ENCODE peak calls at places on chromosomes 1 and 21, in five cellular contexts. M is H9; A is CD8-positive, alpha-beta T cell; P is left ventricle myocardium inferior; I is lower lobe of right lung. G is an unnamed sample. For H3K27me3 and H3K4me1, the result is how much of the 10 kb centered on the place peaks cover.

GRCh38 chr21:38712076-38712475 is 93.7 kb upstream of the ETS2 start:
- DNase-seq in M (peak), A (no peak), P (no peak), I (no peak), G (no peak)

GRCh38 chr1:78095618-78096416 is 50.1 kb downstream of the GIPC2 start:
- DNase-seq in M (no peak), A (no peak), P (no peak), I (no peak), G (no peak)

GRCh38 chr1:80218112-80218511 is 1211.6 kb upstream of the ADGRL4 start:
- DNase-seq in M (no peak), A (no peak), P (no peak), I (no peak), G (no peak)

GRCh38 chr1:208170252-208170651 is 73.9 kb downstream of the PLXNA2 start:
- DNase-seq in M (no peak), A (no peak), P (no peak), I (no peak), G (peak)

GRCh38 chr1:201309420-201309819 is 26.1 kb downstream of the PKP1 start:
- DNase-seq in M (peak), A (no peak), P (peak), I (peak), G (peak)

GRCh38 chr1:111989531-111990025 is at the start of gene KCND3:
- DNase-seq in M (no peak), A (no peak), P (peak), I (peak), G (peak)

GRCh38 chr1:203425668-203425999 is 50.0 kb upstream of the PRELP start:
- DNase-seq in M (no peak), A (no peak), P (no peak), I (no peak), G (no peak)

GRCh38 chr21:33042812-33043211 is 17.1 kb downstream of the OLIG2 start:
- DNase-seq in M (no peak), A (no peak), P (no peak), I (no peak), G (no peak)

GRCh38 chr1:152623203-152623844 is 421 bp upstream of the LCE3A start:
- DNase-seq in M (no peak), A (no peak), P (no peak), I (no peak), G (no peak)

GRCh38 chr1:182588460-182589396 is at the start of gene RNASEL:
- DNase-seq in M (peak), A (peak), P (peak), I (peak), G (peak)

GRCh38 chr1:205593532-205593931 is 38.3 kb downstream of the ELK4 start:
- DNase-seq in M (no peak), A (no peak), P (no peak), I (no peak), G (no peak)

GRCh38 chr1:182303778-182304177 is 87.8 kb downstream of the GLUL start:
- DNase-seq in M (no peak), A (no peak), P (no peak), I (no peak), G (no peak)

GRCh38 chr1:12112711-12113161 is 49.6 kb downstream of the TNFRSF8 start:
- DNase-seq in M (no peak), A (no peak), P (no peak), I (no peak), G (peak)

GRCh38 chr1:37265786-37266667 is 208.4 kb upstream of the ZC3H12A start:
- DNase-seq in M (no peak), A (no peak), P (no peak), I (no peak), G (no peak)

GRCh38 chr1:244861683-244862082 is 2.7 kb downstream of the HNRNPU start:
- DNase-seq in M (no peak), A (no peak), P (no peak), I (no peak), G (no peak)

GRCh38 chr1:244361764-244362473 is 89.8 kb downstream of the ADSS2 start:
- DNase-seq in M (peak), A (no peak), P (no peak), I (no peak), G (no peak)

GRCh38 chr21:46069719-46070279 is 28.1 kb upstream of the COL6A2 start:
- DNase-seq in M (peak), A (peak), P (no peak), I (peak), G (peak)

GRCh38 chr1:112242470-112242869 is 153.5 kb upstream of the CTTNBP2NL start:
- DNase-seq in M (no peak), A (no peak), P (no peak), I (no peak), G (no peak)

GRCh38 chr1:175885247-175885646 is 141.9 kb upstream of the TNR start:
- DNase-seq in M (no peak), A (no peak), P (no peak), I (no peak), G (no peak)

GRCh38 chr1:161305872-161306519 is 3.8 kb downstream of the MPZ start:
- DNase-seq in M (peak), A (peak), P (peak), I (peak), G (peak)

GRCh38 chr1:208190784-208191183 is 53.4 kb downstream of the PLXNA2 start:
- DNase-seq in M (no peak), A (no peak), P (no peak), I (no peak), G (no peak)

GRCh38 chr1:30386145-30386926 is 337.0 kb downstream of the MATN1 start:
- DNase-seq in M (no peak), A (no peak), P (no peak), I (no peak), G (no peak)

GRCh38 chr1:192436441-192437078 is 119.8 kb downstream of the RGS21 start:
- DNase-seq in M (no peak), A (no peak), P (no peak), I (no peak), G (no peak)

GRCh38 chr1:221292652-221293051 is 413.4 kb downstream of the HLX start:
- DNase-seq in M (peak), A (no peak), P (no peak), I (no peak), G (no peak)

GRCh38 chr1:93081716-93082115 is 2.6 kb downstream of the MTF2 start:
- DNase-seq in M (no peak), A (no peak), P (no peak), I (no peak), G (no peak)

GRCh38 chr1:207342351-207342750 is 20.9 kb downstream of the CD55 start:
- DNase-seq in M (no peak), A (no peak), P (no peak), I (no peak), G (no peak)

GRCh38 chr1:206890690-206891089 is 6.6 kb upstream of the IL24 start:
- DNase-seq in M (no peak), A (no peak), P (no peak), I (no peak), G (no peak)

GRCh38 chr1:40058453-40059291 is 18.1 kb downstream of the CAP1 start:
- DNase-seq in M (no peak), A (peak), P (no peak), I (no peak), G (no peak)

GRCh38 chr1:215290018-215290417 is 207.5 kb downstream of the KCNK2 start:
- DNase-seq in M (no peak), A (no peak), P (no peak), I (no peak), G (no peak)

GRCh38 chr1:44842763-44843655 is at the start of gene PTCH2:
- DNase-seq in M (peak), A (peak), P (peak), I (peak), G (peak)

GRCh38 chr1:59494145-59494824 is 197.4 kb downstream of the FGGY start:
- DNase-seq in M (no peak), A (no peak), P (no peak), I (no peak), G (no peak)
- H3K27me3 ChIP-seq in M (under half), A (under half), P (under half), I (under half), G (under half)

GRCh38 chr1:113751114-113751513 is 8.2 kb downstream of the PHTF1 start:
- DNase-seq in M (no peak), A (no peak), P (no peak), I (no peak), G (no peak)

GRCh38 chr1:113744114-113744513 is 15.2 kb downstream of the PHTF1 start:
- DNase-seq in M (no peak), A (no peak), P (no peak), I (no peak), G (no peak)

GRCh38 chr1:113745425-113745824 is 13.9 kb downstream of the PHTF1 start:
- DNase-seq in M (no peak), A (no peak), P (no peak), I (no peak), G (no peak)

GRCh38 chr1:113749402-113749801 is 9.9 kb downstream of the PHTF1 start:
- DNase-seq in M (no peak), A (no peak), P (no peak), I (no peak), G (no peak)

DNA sequence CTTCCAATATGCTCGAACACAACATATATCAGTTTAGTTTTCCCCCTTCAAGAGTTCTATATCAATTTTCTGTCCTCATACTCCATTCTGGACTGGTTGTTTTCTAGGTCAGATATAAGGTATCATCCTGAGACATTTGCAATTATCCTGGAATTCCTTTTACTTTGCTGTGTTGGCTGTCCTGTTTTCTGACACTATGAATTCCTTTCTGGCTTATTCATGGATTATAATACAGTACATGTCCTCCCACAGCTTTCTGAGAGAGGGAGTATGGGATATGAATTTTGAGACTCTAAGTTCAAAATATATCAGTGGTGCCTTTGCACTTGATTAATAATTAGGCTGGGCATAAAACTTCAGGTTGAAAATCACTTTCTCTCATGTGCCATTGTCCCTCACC is 11.9 kb downstream of the PHTF1 start:
- DNase-seq in M (no peak), A (no peak), P (no peak), I (no peak), G (no peak)
- H3K4me1 ChIP-seq in M (under half), A (under half), P (under half), I (under half), G (under half)

GRCh38 chr1:75172556-75172955 is 38.4 kb downstream of the LHX8 start:
- DNase-seq in M (no peak), A (no peak), P (no peak), I (no peak), G (no peak)

GRCh38 chr1:75170006-75170405 is 35.8 kb downstream of the LHX8 start:
- DNase-seq in M (no peak), A (no peak), P (no peak), I (no peak), G (no peak)

GRCh38 chr1:75174031-75174760 is 40.0 kb downstream of the LHX8 start:
- DNase-seq in M (no peak), A (no peak), P (no peak), I (peak), G (no peak)

GRCh38 chr1:75171876-75172275 is 37.7 kb downstream of the LHX8 start:
- DNase-seq in M (no peak), A (no peak), P (no peak), I (no peak), G (no peak)

GRCh38 chr1:75170981-75171380 is 36.8 kb downstream of the LHX8 start:
- DNase-seq in M (no peak), A (no peak), P (no peak), I (no peak), G (no peak)
- H3K27me3 ChIP-seq in M (under half), A (under half), P (under half), I (under half), G (under half)

GRCh38 chr1:16147615-16147926 is 8.3 kb downstream of the EPHA2 start:
- DNase-seq in M (no peak), A (no peak), P (no peak), I (no peak), G (no peak)
- H3K4me1 ChIP-seq in M (under half), A (under half), P (half or more), I (half or more), G (under half)

DNA sequence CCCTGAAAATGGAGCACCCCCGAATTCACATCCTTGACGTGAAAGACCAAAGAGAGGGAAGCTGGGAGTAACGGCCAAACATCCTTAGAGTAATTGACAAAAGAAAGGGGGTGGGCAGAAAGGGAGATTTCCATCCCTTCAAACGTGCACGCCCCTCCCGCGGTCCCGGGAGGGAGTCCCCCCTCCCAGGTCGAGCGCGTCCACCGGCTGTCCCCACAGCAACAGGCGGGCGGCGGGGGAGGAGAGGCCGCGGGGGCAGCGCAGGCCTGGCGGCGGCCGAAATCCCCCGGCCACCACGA is 5.3 kb upstream of the PROX1 start:
- DNase-seq in M (no peak), A (no peak), P (no peak), I (no peak), G (no peak)
- H3K27me3 ChIP-seq in M (half or more), A (under half), P (half or more), I (half or more), G (under half)

GRCh38 chr1:156692958-156693857 is 12.2 kb downstream of the CRABP2 start:
- DNase-seq in M (peak), A (no peak), P (no peak), I (peak), G (peak)

GRCh38 chr1:156692409-156692957 is 12.9 kb downstream of the CRABP2 start:
- DNase-seq in M (no peak), A (no peak), P (no peak), I (no peak), G (peak)

GRCh38 chr1:156694563-156694962 is 10.8 kb downstream of the CRABP2 start:
- DNase-seq in M (no peak), A (no peak), P (no peak), I (no peak), G (no peak)

GRCh38 chr1:156691665-156692408 is 13.5 kb downstream of the CRABP2 start:
- DNase-seq in M (no peak), A (no peak), P (no peak), I (no peak), G (no peak)

GRCh38 chr1:156693858-156694562 is 11.4 kb downstream of the CRABP2 start:
- DNase-seq in M (peak), A (no peak), P (no peak), I (no peak), G (no peak)
- H3K4me1 ChIP-seq in M (under half), A (under half), P (under half), I (under half), G (under half)

DNA sequence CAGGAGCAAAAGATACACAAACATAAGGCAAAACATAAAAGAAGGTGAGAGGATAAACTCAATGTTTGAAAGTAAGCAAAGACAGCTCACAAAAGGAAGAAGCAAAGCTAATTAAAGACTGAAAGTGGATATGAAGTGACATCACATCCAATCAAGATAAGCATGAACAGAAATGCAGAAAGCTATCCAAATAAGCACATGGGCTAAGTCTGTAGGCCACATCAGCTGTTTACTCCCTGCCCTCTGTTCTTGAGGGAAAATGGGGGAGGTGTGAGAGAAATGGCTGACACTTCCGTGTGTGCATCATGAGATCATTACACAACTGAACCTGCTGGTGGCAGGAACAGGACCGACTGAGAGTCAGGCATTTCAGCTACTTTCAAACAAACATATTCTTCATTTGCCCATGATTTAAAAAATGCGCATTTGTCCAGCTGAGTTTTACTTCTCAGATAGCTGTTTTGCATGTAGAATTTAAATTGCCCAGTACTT is 27.3 kb upstream of the MAN1A2 start:
- DNase-seq in M (no peak), A (no peak), P (no peak), I (no peak), G (no peak)
- H3K27me3 ChIP-seq in M (under half), A (under half), P (under half), I (under half), G (under half)

DNA sequence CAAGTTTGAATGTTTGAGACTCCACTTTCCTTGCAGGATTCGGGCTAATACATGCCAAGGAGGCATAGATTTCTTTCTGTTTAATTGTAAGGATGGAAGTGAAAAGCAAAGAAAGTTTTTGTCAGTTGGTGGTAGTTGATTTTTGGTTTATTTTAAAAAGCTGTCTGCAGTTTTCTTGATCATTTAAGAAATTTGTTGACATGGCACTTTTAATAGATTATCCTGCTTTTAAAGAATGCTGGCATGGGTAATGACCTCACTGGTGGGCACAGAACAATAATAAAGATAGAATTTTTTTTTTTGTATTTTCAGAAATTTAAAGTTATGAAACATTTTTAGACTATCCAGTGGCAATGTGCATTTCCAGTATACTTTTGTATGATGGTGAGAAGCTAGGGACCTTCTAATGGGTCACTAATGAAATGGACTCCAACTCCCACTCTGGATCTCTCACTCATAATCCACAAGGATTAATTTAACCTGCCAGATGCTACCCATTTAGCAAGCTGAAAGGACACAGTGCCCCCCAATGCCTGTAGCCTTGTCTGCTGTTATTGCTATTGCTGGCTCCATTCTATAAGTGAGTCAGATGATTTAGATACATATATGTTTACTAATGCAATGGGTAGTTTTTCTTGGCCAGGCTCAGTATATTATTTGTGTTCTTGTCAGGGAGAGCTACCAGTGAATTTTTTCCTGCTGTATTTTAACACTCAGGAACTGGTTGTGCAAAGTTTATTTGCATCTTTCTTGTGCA is 190.2 kb upstream of the SGIP1 start:
- DNase-seq in M (no peak), A (no peak), P (no peak), I (no peak), G (no peak)
- H3K4me1 ChIP-seq in M (under half), A (half or more), P (half or more), I (under half), G (under half)

DNA sequence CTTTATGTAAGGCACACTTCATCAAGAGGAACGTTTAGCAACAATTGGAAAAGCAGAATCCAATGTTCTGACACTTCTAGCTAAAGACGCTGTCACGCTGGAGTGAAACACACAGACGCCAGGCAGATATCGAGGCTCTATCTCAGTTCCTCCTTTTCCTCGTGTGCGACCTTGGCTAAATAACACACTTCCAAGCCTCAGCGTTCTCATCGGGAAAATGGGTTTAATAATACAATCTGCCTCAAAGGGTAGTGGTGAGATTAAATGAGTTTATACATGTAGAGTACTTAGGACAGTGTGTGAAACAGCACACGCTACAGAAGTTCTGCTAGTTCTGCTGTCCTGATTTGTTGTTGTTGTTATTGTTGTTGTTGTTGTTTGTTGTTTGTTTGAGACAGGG is 386.1 kb downstream of the SETD4 start:
- DNase-seq in M (no peak), A (no peak), P (no peak), I (no peak), G (no peak)
- H3K27me3 ChIP-seq in M (under half), A (under half), P (under half), I (under half), G (under half)

GRCh38 chr1:116765962-116766361 is 11.7 kb downstream of the CD2 start:
- DNase-seq in M (no peak), A (no peak), P (no peak), I (no peak), G (no peak)
- H3K4me1 ChIP-seq in M (under half), A (half or more), P (under half), I (under half), G (under half)